ENCODE peak calls at places on chromosomes 7 and 10, in six cellular contexts. F is AG09309, I is RWPE1, J is epithelial cell of esophagus, S is pancreas, B is NCI-H146. A is an unnamed sample.

GRCh38 chr10:95814011-95814727 is 58.2 kb downstream of the ENTPD1 start:
- DNase-seq in F (peak), I (peak), J (peak), S (no peak), B (no peak), A (peak)

GRCh38 chr7:158997110-158997453 is 140.7 kb downstream of the DYNC2I1 start:
- DNase-seq in F (no peak), I (no peak), J (no peak), S (no peak), B (no peak), A (no peak)

GRCh38 chr10:80165173-80165572 is 32.6 kb downstream of the PLAC9 start:
- DNase-seq in F (no peak), I (peak), J (peak), S (no peak), B (no peak), A (no peak)

GRCh38 chr10:112875474-112876267 is 74.4 kb upstream of the TCF7L2 start:
- DNase-seq in F (peak), I (peak), J (peak), S (no peak), B (no peak), A (peak)

GRCh38 chr7:119572541-119572940 is 700.4 kb upstream of the KCND2 start:
- DNase-seq in F (no peak), I (no peak), J (no peak), S (no peak), B (no peak), A (no peak)

GRCh38 chr7:156376317-156376716 is 264.3 kb upstream of the RNF32 start:
- DNase-seq in F (no peak), I (no peak), J (no peak), S (no peak), B (no peak), A (no peak)

GRCh38 chr10:4527281-4527960 is 298.6 kb upstream of the AKR1E2 start:
- DNase-seq in F (peak), I (no peak), J (peak), S (no peak), B (no peak), A (no peak)

GRCh38 chr10:21519981-21520436 is 5.5 kb downstream of the SKIDA1 start:
- DNase-seq in F (no peak), I (no peak), J (peak), S (no peak), B (peak), A (no peak)

GRCh38 chr7:80307251-80307856 is 172.7 kb downstream of the GNAI1 start:
- DNase-seq in F (peak), I (peak), J (peak), S (no peak), B (no peak), A (no peak)

GRCh38 chr7:139482662-139483466 is 609 bp downstream of the KLRG2 start:
- DNase-seq in F (no peak), I (peak), J (peak), S (no peak), B (peak), A (peak)

GRCh38 chr10:19935106-19935505 is 118.9 kb downstream of the PLXDC2 start:
- DNase-seq in F (no peak), I (no peak), J (no peak), S (no peak), B (no peak), A (no peak)

GRCh38 chr7:26618898-26619297 is 245.5 kb downstream of the SKAP2 start:
- DNase-seq in F (no peak), I (no peak), J (no peak), S (no peak), B (peak), A (no peak)

GRCh38 chr7:48429117-48429516 is 257.9 kb downstream of the ABCA13 start:
- DNase-seq in F (no peak), I (no peak), J (no peak), S (no peak), B (no peak), A (no peak)

A was measured in mucosa of descending colon.